ENCODE peak calls at places on chromosomes 6 and 20, in six cellular contexts. One of them, this sample, is unnamed.

GRCh38 chr20:2292711-2293110 is 3.1 kb upstream of the TGM3 start:
- DNase-seq in fibroblast of the aortic adventitia: no peak
- DNase-seq in AG09309: peak; percentile 62
- DNase-seq in NB4: peak; percentile 99
- DNase-seq in WERI-Rb-1: no peak
- DNase-seq in astrocyte of the cerebellum: no peak
- DNase-seq in this sample: no peak

GRCh38 chr6:154230910-154231595 is 125.5 kb downstream of the IPCEF1 start:
- DNase-seq in fibroblast of the aortic adventitia: no peak
- DNase-seq in AG09309: no peak
- DNase-seq in NB4: no peak
- DNase-seq in WERI-Rb-1: no peak
- DNase-seq in astrocyte of the cerebellum: no peak
- DNase-seq in this sample: no peak

GRCh38 chr6:43929511-43929910 is 159.5 kb downstream of the VEGFA start:
- DNase-seq in fibroblast of the aortic adventitia: no peak
- DNase-seq in AG09309: no peak
- DNase-seq in NB4: no peak
- DNase-seq in WERI-Rb-1: no peak
- DNase-seq in astrocyte of the cerebellum: no peak
- DNase-seq in this sample: no peak

GRCh38 chr6:12474167-12475140 is 184.3 kb downstream of the EDN1 start:
- DNase-seq in fibroblast of the aortic adventitia: peak; percentile 43
- DNase-seq in AG09309: no peak
- DNase-seq in NB4: no peak
- DNase-seq in WERI-Rb-1: no peak
- DNase-seq in astrocyte of the cerebellum: no peak
- DNase-seq in this sample: no peak

GRCh38 chr6:98416027-98416426 is 418.3 kb upstream of the POU3F2 start:
- DNase-seq in fibroblast of the aortic adventitia: no peak
- DNase-seq in AG09309: no peak
- DNase-seq in NB4: no peak
- DNase-seq in WERI-Rb-1: no peak
- DNase-seq in astrocyte of the cerebellum: no peak
- DNase-seq in this sample: no peak

GRCh38 chr6:131065112-131065823 is 2.2 kb upstream of the EPB41L2 start:
- DNase-seq in fibroblast of the aortic adventitia: peak; percentile 22
- DNase-seq in AG09309: no peak
- DNase-seq in NB4: no peak
- DNase-seq in WERI-Rb-1: no peak
- DNase-seq in astrocyte of the cerebellum: no peak
- DNase-seq in this sample: no peak

GRCh38 chr6:153024401-153025017 is 22.0 kb upstream of the MTRF1L start:
- DNase-seq in fibroblast of the aortic adventitia: peak; percentile 72
- DNase-seq in AG09309: no peak
- DNase-seq in NB4: peak; percentile 72
- DNase-seq in WERI-Rb-1: peak; percentile 43
- DNase-seq in astrocyte of the cerebellum: no peak
- DNase-seq in this sample: no peak

GRCh38 chr20:17233621-17234020 is 6.8 kb downstream of the PCSK2 start:
- DNase-seq in fibroblast of the aortic adventitia: no peak
- DNase-seq in AG09309: no peak
- DNase-seq in NB4: no peak
- DNase-seq in WERI-Rb-1: no peak
- DNase-seq in astrocyte of the cerebellum: no peak
- DNase-seq in this sample: no peak

GRCh38 chr20:5510446-5510845 is 193.7 kb upstream of the PROKR2 start:
- DNase-seq in fibroblast of the aortic adventitia: no peak
- DNase-seq in AG09309: no peak
- DNase-seq in NB4: peak; percentile 26
- DNase-seq in WERI-Rb-1: no peak
- DNase-seq in astrocyte of the cerebellum: no peak
- DNase-seq in this sample: no peak

GRCh38 chr6:114342826-114343781 is at the start of gene HS3ST5:
- DNase-seq in fibroblast of the aortic adventitia: no peak
- DNase-seq in AG09309: no peak
- DNase-seq in NB4: no peak
- DNase-seq in WERI-Rb-1: peak; percentile 83
- DNase-seq in astrocyte of the cerebellum: peak; percentile 5
- DNase-seq in this sample: no peak

GRCh38 chr20:38735172-38735571 is 10.9 kb downstream of the SLC32A1 start:
- DNase-seq in fibroblast of the aortic adventitia: no peak
- DNase-seq in AG09309: no peak
- DNase-seq in NB4: no peak
- DNase-seq in WERI-Rb-1: no peak
- DNase-seq in astrocyte of the cerebellum: no peak
- DNase-seq in this sample: no peak

GRCh38 chr6:159939591-159940016 is 29.3 kb upstream of the IGF2R start:
- DNase-seq in fibroblast of the aortic adventitia: peak; percentile 90
- DNase-seq in AG09309: no peak
- DNase-seq in NB4: no peak
- DNase-seq in WERI-Rb-1: no peak
- DNase-seq in astrocyte of the cerebellum: no peak
- DNase-seq in this sample: no peak

GRCh38 chr20:49964964-49965780 is 17.6 kb upstream of the SNAI1 start:
- DNase-seq in fibroblast of the aortic adventitia: peak; percentile 16
- DNase-seq in AG09309: no peak
- DNase-seq in NB4: peak; percentile 69
- DNase-seq in WERI-Rb-1: peak; percentile 77
- DNase-seq in astrocyte of the cerebellum: no peak
- DNase-seq in this sample: no peak

GRCh38 chr20:44572551-44573500 is 9.6 kb upstream of the PKIG start:
- DNase-seq in fibroblast of the aortic adventitia: peak; percentile 92
- DNase-seq in AG09309: peak; percentile 88
- DNase-seq in NB4: no peak
- DNase-seq in WERI-Rb-1: no peak
- DNase-seq in astrocyte of the cerebellum: no peak
- DNase-seq in this sample: peak; percentile 63

GRCh38 chr6:17103715-17104114 is 1.9 kb downstream of the STMND1 start:
- DNase-seq in fibroblast of the aortic adventitia: no peak
- DNase-seq in AG09309: no peak
- DNase-seq in NB4: peak; percentile 8
- DNase-seq in WERI-Rb-1: no peak
- DNase-seq in astrocyte of the cerebellum: no peak
- DNase-seq in this sample: no peak

GRCh38 chr6:63964347-63964746 is 328.7 kb downstream of the PHF3 start:
- DNase-seq in fibroblast of the aortic adventitia: no peak
- DNase-seq in AG09309: no peak
- DNase-seq in NB4: no peak
- DNase-seq in WERI-Rb-1: no peak
- DNase-seq in astrocyte of the cerebellum: no peak
- DNase-seq in this sample: no peak

GRCh38 chr6:157268396-157268795 is 54.9 kb downstream of the TMEM242 start:
- DNase-seq in fibroblast of the aortic adventitia: no peak
- DNase-seq in AG09309: no peak
- DNase-seq in NB4: no peak
- DNase-seq in WERI-Rb-1: no peak
- DNase-seq in astrocyte of the cerebellum: no peak
- DNase-seq in this sample: no peak

GRCh38 chr20:5008743-5009142 is 7.4 kb upstream of the SLC23A2 start:
- DNase-seq in fibroblast of the aortic adventitia: no peak
- DNase-seq in AG09309: no peak
- DNase-seq in NB4: peak; percentile 55
- DNase-seq in WERI-Rb-1: no peak
- DNase-seq in astrocyte of the cerebellum: no peak
- DNase-seq in this sample: no peak

GRCh38 chr6:90397929-90398674 is 101.5 kb upstream of the BACH2 start:
- DNase-seq in fibroblast of the aortic adventitia: no peak
- DNase-seq in AG09309: no peak
- DNase-seq in NB4: peak; percentile 34
- DNase-seq in WERI-Rb-1: no peak
- DNase-seq in astrocyte of the cerebellum: no peak
- DNase-seq in this sample: no peak

DNA sequence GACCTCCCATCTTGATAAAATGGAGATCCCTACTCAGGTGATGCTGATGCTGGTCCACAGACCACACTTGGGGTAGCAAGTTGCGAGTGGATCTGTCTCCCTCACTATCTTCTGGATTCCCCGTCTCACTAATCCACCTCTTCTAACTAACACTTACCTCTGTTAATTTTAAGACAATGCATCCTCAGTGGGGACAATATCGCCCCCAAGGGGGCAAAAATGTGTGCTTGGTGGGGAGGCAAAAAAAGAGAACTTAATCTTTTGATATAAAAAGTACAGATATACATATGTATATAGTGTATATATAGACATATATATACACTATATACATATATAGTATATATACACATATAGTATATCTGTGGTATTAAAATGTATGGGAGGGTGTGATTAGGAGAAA is 4.3 kb downstream of the LRFN2 start:
- DNase-seq in fibroblast of the aortic adventitia: no peak
- DNase-seq in AG09309: no peak
- DNase-seq in NB4: no peak
- DNase-seq in WERI-Rb-1: peak; percentile 76
- DNase-seq in astrocyte of the cerebellum: no peak
- DNase-seq in this sample: no peak
- TF ChIP-seq CTCF in fibroblast of the aortic adventitia: no peak
- TF ChIP-seq CTCF in AG09309: no peak
- TF ChIP-seq CTCF in NB4: peak; percentile 31
- TF ChIP-seq CTCF in WERI-Rb-1: peak; percentile 28
- TF ChIP-seq CTCF in astrocyte of the cerebellum: no peak
- TF ChIP-seq CTCF in this sample: no peak

GRCh38 chr20:63500151-63500901 is 1.4 kb upstream of the EEF1A2 start:
- DNase-seq in fibroblast of the aortic adventitia: no peak
- DNase-seq in AG09309: no peak
- DNase-seq in NB4: no peak
- DNase-seq in WERI-Rb-1: no peak
- DNase-seq in astrocyte of the cerebellum: no peak
- DNase-seq in this sample: no peak

GRCh38 chr20:63497946-63498935 is 642 bp downstream of the EEF1A2 start:
- DNase-seq in fibroblast of the aortic adventitia: no peak
- DNase-seq in AG09309: no peak
- DNase-seq in NB4: peak; percentile 39
- DNase-seq in WERI-Rb-1: peak; percentile 73
- DNase-seq in astrocyte of the cerebellum: no peak
- DNase-seq in this sample: no peak

GRCh38 chr20:63497138-63497945 is 1.5 kb downstream of the EEF1A2 start:
- DNase-seq in fibroblast of the aortic adventitia: no peak
- DNase-seq in AG09309: no peak
- DNase-seq in NB4: no peak
- DNase-seq in WERI-Rb-1: no peak
- DNase-seq in astrocyte of the cerebellum: no peak
- DNase-seq in this sample: no peak

GRCh38 chr20:63499333-63499969 is 568 bp upstream of the EEF1A2 start:
- DNase-seq in fibroblast of the aortic adventitia: no peak
- DNase-seq in AG09309: no peak
- DNase-seq in NB4: no peak
- DNase-seq in WERI-Rb-1: no peak
- DNase-seq in astrocyte of the cerebellum: no peak
- DNase-seq in this sample: no peak

GRCh38 chr20:63498950-63499332 is at the start of gene EEF1A2:
- DNase-seq in fibroblast of the aortic adventitia: no peak
- DNase-seq in AG09309: no peak
- DNase-seq in NB4: no peak
- DNase-seq in WERI-Rb-1: peak; percentile 77
- DNase-seq in astrocyte of the cerebellum: no peak
- DNase-seq in this sample: no peak
- TF ChIP-seq CTCF in fibroblast of the aortic adventitia: peak; percentile 19
- TF ChIP-seq CTCF in AG09309: no peak
- TF ChIP-seq CTCF in NB4: no peak
- TF ChIP-seq CTCF in WERI-Rb-1: peak; percentile 40
- TF ChIP-seq CTCF in astrocyte of the cerebellum: no peak
- TF ChIP-seq CTCF in this sample: no peak

DNA sequence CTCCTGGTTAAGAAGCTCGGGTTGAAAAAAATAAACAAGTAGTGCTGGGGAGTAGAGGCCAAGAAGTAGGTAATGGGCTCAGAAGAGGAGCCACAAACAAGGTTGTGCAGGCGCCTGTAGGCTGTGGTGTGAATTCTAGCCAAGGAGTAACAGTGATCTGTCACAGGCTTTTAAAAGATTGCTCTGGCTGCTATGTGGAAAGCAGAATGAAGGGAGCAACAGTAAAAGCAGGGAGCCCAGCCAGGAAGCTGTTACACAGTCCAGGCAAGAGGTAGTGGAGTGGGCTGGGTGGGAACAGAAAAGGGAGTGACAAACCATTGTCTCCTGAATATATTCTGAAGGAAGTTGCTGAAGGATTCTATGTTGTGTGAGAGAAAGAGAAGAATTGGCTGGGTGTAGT is 2.0 kb downstream of the HFE start:
- DNase-seq in fibroblast of the aortic adventitia: peak; percentile 59
- DNase-seq in AG09309: no peak
- DNase-seq in NB4: no peak
- DNase-seq in WERI-Rb-1: no peak
- DNase-seq in astrocyte of the cerebellum: no peak
- DNase-seq in this sample: no peak
- TF ChIP-seq CTCF in fibroblast of the aortic adventitia: no peak
- TF ChIP-seq CTCF in AG09309: no peak
- TF ChIP-seq CTCF in NB4: no peak
- TF ChIP-seq CTCF in WERI-Rb-1: no peak
- TF ChIP-seq CTCF in astrocyte of the cerebellum: no peak
- TF ChIP-seq CTCF in this sample: no peak

GRCh38 chr20:59829415-59830106 is 103.9 kb downstream of the SYCP2 start:
- DNase-seq in fibroblast of the aortic adventitia: no peak
- DNase-seq in AG09309: no peak
- DNase-seq in NB4: no peak
- DNase-seq in WERI-Rb-1: no peak
- DNase-seq in astrocyte of the cerebellum: no peak
- DNase-seq in this sample: no peak
- TF ChIP-seq CTCF in fibroblast of the aortic adventitia: no peak
- TF ChIP-seq CTCF in AG09309: no peak
- TF ChIP-seq CTCF in NB4: no peak
- TF ChIP-seq CTCF in WERI-Rb-1: no peak
- TF ChIP-seq CTCF in astrocyte of the cerebellum: no peak
- TF ChIP-seq CTCF in this sample: no peak